ENCODE peak calls at places on chromosomes 4 and X, in six cellular contexts. O, L, B, C, V and M are unnamed samples.

GRCh38 chr4:152810715-152811287 is 31.0 kb downstream of the ARFIP1 start:
- DNase-seq in O (no peak), L (no peak), B (no peak), C (no peak), V (no peak), M (no peak)

GRCh38 chr4:18388029-18388428 is 366.5 kb upstream of the LCORL start:
- DNase-seq in O (no peak), L (no peak), B (no peak), C (no peak), V (no peak), M (no peak)

GRCh38 chr4:80229590-80229989 is 32.3 kb downstream of the PRDM8 start:
- DNase-seq in O (no peak), L (no peak), B (no peak), C (no peak), V (no peak), M (no peak)

GRCh38 chrX:13051529-13052172 is 7.2 kb upstream of the FAM9C start:
- DNase-seq in O (no peak), L (no peak), B (no peak), C (no peak), V (no peak), M (no peak)

GRCh38 chr4:139454111-139454600 is at the start of gene RAB33B:
- DNase-seq in O (peak), L (peak), B (peak), C (no peak), V (no peak), M (no peak)

GRCh38 chr4:92634891-92635290 is 331.1 kb downstream of the GRID2 start:
- DNase-seq in O (peak), L (no peak), B (no peak), C (no peak), V (no peak), M (no peak)

GRCh38 chrX:77917294-77917933 is 6.9 kb downstream of the ATP7A start:
- DNase-seq in O (no peak), L (no peak), B (no peak), C (no peak), V (no peak), M (no peak)

GRCh38 chrX:139738581-139738980 is 30.6 kb upstream of the MCF2 start:
- DNase-seq in O (no peak), L (no peak), B (no peak), C (no peak), V (no peak), M (no peak)

GRCh38 chr4:57148177-57148576 is 38.0 kb upstream of the IGFBP7 start:
- DNase-seq in O (no peak), L (no peak), B (no peak), C (no peak), V (no peak), M (no peak)

GRCh38 chr4:53744446-53745160 is 153.3 kb upstream of the LNX1 start:
- DNase-seq in O (no peak), L (no peak), B (no peak), C (no peak), V (no peak), M (no peak)

GRCh38 chrX:102720237-102721168 is at the start of gene GPRASP3:
- DNase-seq in O (peak), L (peak), B (peak), C (peak), V (peak), M (peak)

GRCh38 chr4:147740176-147740575 is 8.3 kb downstream of the ARHGAP10 start:
- DNase-seq in O (no peak), L (no peak), B (no peak), C (no peak), V (no peak), M (no peak)

GRCh38 chr4:101019313-101019712 is 328.0 kb downstream of the PPP3CA start:
- DNase-seq in O (no peak), L (no peak), B (no peak), C (no peak), V (no peak), M (no peak)

GRCh38 chrX:47112316-47112954 is 32.1 kb downstream of the NDUFB11 start:
- DNase-seq in O (no peak), L (no peak), B (no peak), C (peak), V (no peak), M (no peak)

GRCh38 chrX:58025979-58026378 is 115.7 kb upstream of the ZXDA start:
- DNase-seq in O (peak), L (peak), B (no peak), C (no peak), V (no peak), M (no peak)

GRCh38 chr4:113452868-113453620 is 308.5 kb downstream of the CAMK2D start:
- DNase-seq in O (no peak), L (no peak), B (no peak), C (no peak), V (no peak), M (no peak)

GRCh38 chrX:95346854-95347253 is 1337.8 kb upstream of the DIAPH2 start:
- DNase-seq in O (no peak), L (no peak), B (no peak), C (no peak), V (no peak), M (no peak)

GRCh38 chr4:2954358-2955185 is 8.6 kb downstream of the NOP14 start:
- DNase-seq in O (no peak), L (no peak), B (no peak), C (no peak), V (peak), M (no peak)
- TF ChIP-seq CTCF in O (no peak), L (peak), B (no peak), C (no peak), V (peak), M (no peak)

GRCh38 chr4:168059251-168059650 is 33.1 kb upstream of the ANXA10 start:
- DNase-seq in O (no peak), L (no peak), B (no peak), C (no peak), V (no peak), M (no peak)

GRCh38 chr4:168063031-168063430 is 29.3 kb upstream of the ANXA10 start:
- DNase-seq in O (no peak), L (no peak), B (no peak), C (no peak), V (no peak), M (no peak)

GRCh38 chr4:168051526-168051925 is 40.8 kb upstream of the ANXA10 start:
- DNase-seq in O (no peak), L (no peak), B (no peak), C (no peak), V (no peak), M (no peak)

DNA sequence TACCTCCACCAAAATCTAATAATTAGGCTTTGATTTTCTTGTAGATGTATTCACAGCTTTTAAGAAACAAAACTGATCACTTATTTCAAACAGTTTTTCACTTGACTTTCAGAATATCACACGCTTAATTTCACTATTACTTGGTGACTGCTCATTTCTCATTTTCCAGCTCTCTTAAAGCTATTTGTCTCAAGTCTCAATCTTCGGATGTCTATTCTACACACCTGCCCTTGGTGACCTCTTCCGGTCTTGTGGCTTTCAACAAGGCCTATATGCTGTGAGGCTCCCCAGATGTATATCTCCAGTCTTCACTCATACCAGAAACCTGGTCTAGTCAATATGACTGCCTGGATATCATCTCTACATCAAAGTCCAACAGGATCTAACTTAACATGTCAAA is 34.9 kb upstream of the ANXA10 start:
- DNase-seq in O (no peak), L (no peak), B (no peak), C (no peak), V (no peak), M (no peak)
- TF ChIP-seq CTCF in O (no peak), L (no peak), B (no peak), C (no peak), V (no peak), M (no peak)

GRCh38 chrX:14717949-14718348 is 154.9 kb downstream of the FANCB start:
- DNase-seq in O (no peak), L (no peak), B (no peak), C (no peak), V (no peak), M (no peak)

GRCh38 chrX:14712096-14712495 is 160.8 kb downstream of the FANCB start:
- DNase-seq in O (no peak), L (no peak), B (no peak), C (no peak), V (no peak), M (no peak)
- TF ChIP-seq CTCF in O (no peak), L (peak), B (no peak), C (no peak), V (no peak), M (no peak)

DNA sequence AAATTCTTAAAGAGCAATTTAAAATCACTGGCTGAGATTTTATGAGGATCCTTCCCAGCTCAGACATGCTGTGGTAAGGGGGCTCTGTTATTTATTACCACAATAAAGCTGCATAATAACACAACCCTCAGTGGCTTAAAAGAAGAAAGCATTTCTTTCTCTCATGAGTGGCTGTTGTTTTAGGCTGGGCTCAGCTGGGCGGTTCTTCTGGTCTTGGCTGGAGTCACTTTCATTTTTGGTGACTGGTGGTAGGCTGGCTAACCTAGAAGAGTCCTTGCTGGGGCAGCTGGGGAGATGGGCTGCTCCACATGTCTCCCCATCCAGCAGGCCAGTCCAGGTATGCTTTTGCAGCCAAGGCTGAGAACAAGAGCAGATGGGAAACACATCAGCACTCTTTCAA is 113.0 kb upstream of the MSX1 start:
- DNase-seq in O (no peak), L (no peak), B (no peak), C (no peak), V (no peak), M (no peak)
- TF ChIP-seq CTCF in O (no peak), L (no peak), B (no peak), C (no peak), V (no peak), M (no peak)

GRCh38 chr4:2243682-2244380 is 1.9 kb upstream of the HAUS3 start:
- DNase-seq in O (peak), L (no peak), B (peak), C (peak), V (no peak), M (no peak)
- TF ChIP-seq CTCF in O (peak), L (peak), B (no peak), C (no peak), V (peak), M (no peak)

DNA sequence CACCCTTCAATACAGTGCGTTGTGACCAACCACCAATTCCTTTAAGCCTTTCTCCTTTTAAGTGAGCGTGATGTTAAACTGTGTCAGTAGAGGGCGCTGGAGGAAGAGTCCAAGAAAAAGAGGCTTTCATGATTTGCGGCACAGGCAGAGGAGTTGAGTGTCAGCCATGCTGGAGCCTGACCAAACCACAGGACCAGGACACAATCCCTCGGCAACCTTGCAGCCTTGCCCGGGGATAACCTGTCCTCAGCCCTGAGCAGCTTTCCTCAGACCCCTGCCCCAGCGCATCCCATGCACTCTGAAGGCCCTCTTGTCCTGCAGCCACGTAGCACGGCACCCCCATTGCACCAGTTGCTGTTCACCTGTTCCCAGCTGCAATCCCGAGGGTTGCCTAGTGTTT is 53.5 kb upstream of the SMIM31 start:
- DNase-seq in O (no peak), L (no peak), B (no peak), C (no peak), V (no peak), M (no peak)
- TF ChIP-seq CTCF in O (peak), L (no peak), B (no peak), C (no peak), V (peak), M (peak)

DNA sequence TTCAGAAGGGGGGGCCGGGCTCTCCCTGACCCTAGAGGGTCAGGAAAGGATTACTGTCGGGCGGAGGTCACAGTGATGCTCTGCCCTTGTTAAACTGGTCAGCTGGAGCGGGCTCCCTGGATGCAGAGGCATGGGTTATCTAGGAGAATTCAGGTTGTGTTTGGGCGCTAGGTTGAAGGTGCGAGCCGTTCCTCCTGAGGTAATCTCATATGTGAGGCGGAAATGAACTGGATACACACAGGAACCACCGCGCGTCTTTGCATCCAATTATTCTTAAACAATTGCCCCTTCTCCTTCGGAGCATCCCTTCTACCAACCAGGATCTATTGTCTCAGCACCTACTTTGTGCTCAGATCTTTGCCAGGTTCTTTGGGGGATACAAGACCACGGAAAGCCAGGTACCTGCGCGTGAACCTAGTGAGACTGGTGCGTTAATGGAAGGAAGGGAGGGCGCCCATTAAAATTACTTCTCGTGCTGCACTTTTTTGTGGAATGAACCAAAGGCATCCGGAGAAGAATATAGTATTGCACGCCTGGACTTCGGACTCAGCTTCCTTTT is 28.4 kb downstream of the HAND2 start:
- DNase-seq in O (no peak), L (no peak), B (no peak), C (no peak), V (no peak), M (no peak)
- TF ChIP-seq CTCF in O (no peak), L (no peak), B (no peak), C (no peak), V (no peak), M (no peak)

GRCh38 chrX:17456526-17456925 is 81.5 kb downstream of the NHS start:
- DNase-seq in O (no peak), L (no peak), B (no peak), C (no peak), V (no peak), M (no peak)
- TF ChIP-seq CTCF in O (no peak), L (no peak), B (no peak), C (no peak), V (no peak), M (no peak)

DNA sequence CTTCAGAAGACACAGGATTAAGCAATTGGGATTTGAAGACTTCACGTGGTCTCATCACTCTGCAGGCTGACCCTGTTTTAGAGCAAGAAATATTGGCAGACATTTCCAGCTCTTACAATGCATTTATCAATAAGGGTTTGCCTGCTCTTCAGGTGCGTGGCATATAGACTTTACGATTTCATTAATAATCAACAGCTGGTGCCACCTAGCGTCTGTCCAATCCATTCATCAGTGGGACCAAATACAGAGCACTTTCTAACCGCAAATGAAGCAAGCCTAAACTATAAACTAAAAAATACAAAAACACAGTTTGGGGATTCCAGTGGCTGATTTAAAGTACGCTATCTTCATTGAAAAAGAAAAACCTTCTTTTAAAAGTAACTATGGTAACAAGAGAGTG is 125.4 kb upstream of the DMD start:
- DNase-seq in O (peak), L (no peak), B (no peak), C (no peak), V (no peak), M (no peak)
- TF ChIP-seq CTCF in O (peak), L (no peak), B (peak), C (no peak), V (peak), M (no peak)